ENCODE peak calls at places on chromosome 21, in five cellular contexts. One of them, this sample, is unnamed.

GRCh38 chr21:29449306-29449940 is 150.7 kb downstream of the BACH1 start:
- DNase-seq in IMR-90: no peak
- DNase-seq in H9: no peak
- DNase-seq in mesenchymal stem cell: no peak
- DNase-seq in neuronal stem cell: no peak
- DNase-seq in this sample: no peak

GRCh38 chr21:38984982-38985422 is 179.3 kb downstream of the ETS2 start:
- DNase-seq in IMR-90: peak; percentile 86
- DNase-seq in H9: no peak
- DNase-seq in mesenchymal stem cell: peak; percentile 31
- DNase-seq in neuronal stem cell: no peak
- DNase-seq in this sample: no peak

GRCh38 chr21:14889080-14889805 is 175.6 kb downstream of the NRIP1 start:
- DNase-seq in IMR-90: peak; percentile 71
- DNase-seq in H9: no peak
- DNase-seq in mesenchymal stem cell: peak; percentile 54
- DNase-seq in neuronal stem cell: no peak
- DNase-seq in this sample: no peak

GRCh38 chr21:23887709-23888303 is 1719.5 kb downstream of the MRPL39 start:
- DNase-seq in IMR-90: no peak
- DNase-seq in H9: no peak
- DNase-seq in mesenchymal stem cell: no peak
- DNase-seq in neuronal stem cell: no peak
- DNase-seq in this sample: no peak

GRCh38 chr21:24895885-24896734 is 711.2 kb downstream of the MRPL39 start:
- DNase-seq in IMR-90: peak; percentile 25
- DNase-seq in H9: no peak
- DNase-seq in mesenchymal stem cell: no peak
- DNase-seq in neuronal stem cell: peak; percentile 29
- DNase-seq in this sample: peak; percentile 60

GRCh38 chr21:20617130-20617529 is 381.1 kb upstream of the NCAM2 start:
- DNase-seq in IMR-90: no peak
- DNase-seq in H9: peak; percentile 35
- DNase-seq in mesenchymal stem cell: no peak
- DNase-seq in neuronal stem cell: peak; percentile 0
- DNase-seq in this sample: peak; percentile 4

GRCh38 chr21:15514073-15514946 is 215.5 kb upstream of the USP25 start:
- DNase-seq in IMR-90: no peak
- DNase-seq in H9: no peak
- DNase-seq in mesenchymal stem cell: no peak
- DNase-seq in neuronal stem cell: no peak
- DNase-seq in this sample: peak; percentile 4

GRCh38 chr21:22319435-22319834 is 1321.2 kb downstream of the NCAM2 start:
- DNase-seq in IMR-90: no peak
- DNase-seq in H9: no peak
- DNase-seq in mesenchymal stem cell: no peak
- DNase-seq in neuronal stem cell: no peak
- DNase-seq in this sample: no peak

GRCh38 chr21:24903954-24904635 is 703.2 kb downstream of the MRPL39 start:
- DNase-seq in IMR-90: no peak
- DNase-seq in H9: no peak
- DNase-seq in mesenchymal stem cell: no peak
- DNase-seq in neuronal stem cell: no peak
- DNase-seq in this sample: no peak

GRCh38 chr21:41894922-41895557 is 15.9 kb upstream of the PRDM15 start:
- DNase-seq in IMR-90: peak; percentile 91
- DNase-seq in H9: no peak
- DNase-seq in mesenchymal stem cell: peak; percentile 49
- DNase-seq in neuronal stem cell: no peak
- DNase-seq in this sample: peak; percentile 18

GRCh38 chr21:29508311-29508710 is 209.6 kb downstream of the BACH1 start:
- DNase-seq in IMR-90: no peak
- DNase-seq in H9: no peak
- DNase-seq in mesenchymal stem cell: no peak
- DNase-seq in neuronal stem cell: no peak
- DNase-seq in this sample: no peak

GRCh38 chr21:15682977-15683376 is 46.8 kb upstream of the USP25 start:
- DNase-seq in IMR-90: peak; percentile 57
- DNase-seq in H9: no peak
- DNase-seq in mesenchymal stem cell: peak; percentile 20
- DNase-seq in neuronal stem cell: no peak
- DNase-seq in this sample: no peak

GRCh38 chr21:46429754-46430681 is 28.7 kb upstream of the DIP2A start:
- DNase-seq in IMR-90: no peak
- DNase-seq in H9: no peak
- DNase-seq in mesenchymal stem cell: no peak
- DNase-seq in neuronal stem cell: no peak
- DNase-seq in this sample: no peak

GRCh38 chr21:25199944-25200343 is 407.3 kb downstream of the MRPL39 start:
- DNase-seq in IMR-90: no peak
- DNase-seq in H9: no peak
- DNase-seq in mesenchymal stem cell: no peak
- DNase-seq in neuronal stem cell: no peak
- DNase-seq in this sample: no peak

GRCh38 chr21:16775056-16775455 is 737.8 kb upstream of the CXADR start:
- DNase-seq in IMR-90: no peak
- DNase-seq in H9: peak; percentile 27
- DNase-seq in mesenchymal stem cell: no peak
- DNase-seq in neuronal stem cell: no peak
- DNase-seq in this sample: peak; percentile 14

GRCh38 chr21:33386222-33386784 is 16.9 kb upstream of the IFNGR2 start:
- DNase-seq in IMR-90: no peak
- DNase-seq in H9: peak; percentile 51
- DNase-seq in mesenchymal stem cell: no peak
- DNase-seq in neuronal stem cell: no peak
- DNase-seq in this sample: peak; percentile 31

GRCh38 chr21:39637197-39637970 is 24.6 kb downstream of the B3GALT5 start:
- DNase-seq in IMR-90: no peak
- DNase-seq in H9: peak; percentile 64
- DNase-seq in mesenchymal stem cell: no peak
- DNase-seq in neuronal stem cell: no peak
- DNase-seq in this sample: peak; percentile 51

GRCh38 chr21:26080211-26080610 is 90.4 kb downstream of the APP start:
- DNase-seq in IMR-90: no peak
- DNase-seq in H9: no peak
- DNase-seq in mesenchymal stem cell: no peak
- DNase-seq in neuronal stem cell: no peak
- DNase-seq in this sample: no peak

GRCh38 chr21:40166291-40166843 is 299.1 kb downstream of the PCP4 start:
- DNase-seq in IMR-90: no peak
- DNase-seq in H9: no peak
- DNase-seq in mesenchymal stem cell: no peak
- DNase-seq in neuronal stem cell: peak; percentile 9
- DNase-seq in this sample: peak; percentile 69

GRCh38 chr21:27954806-27955205 is 987.9 kb upstream of the ADAMTS5 start:
- DNase-seq in IMR-90: peak; percentile 71
- DNase-seq in H9: no peak
- DNase-seq in mesenchymal stem cell: peak; percentile 94
- DNase-seq in neuronal stem cell: no peak
- DNase-seq in this sample: no peak

GRCh38 chr21:15874610-15875009 is 144.8 kb downstream of the USP25 start:
- DNase-seq in IMR-90: peak; percentile 55
- DNase-seq in H9: no peak
- DNase-seq in mesenchymal stem cell: peak; percentile 41
- DNase-seq in neuronal stem cell: no peak
- DNase-seq in this sample: no peak

GRCh38 chr21:15301736-15302135 is 236.9 kb upstream of the NRIP1 start:
- DNase-seq in IMR-90: no peak
- DNase-seq in H9: no peak
- DNase-seq in mesenchymal stem cell: no peak
- DNase-seq in neuronal stem cell: no peak
- DNase-seq in this sample: no peak

GRCh38 chr21:28521932-28522826 is 470.5 kb downstream of the LTN1 start:
- DNase-seq in IMR-90: peak; percentile 79
- DNase-seq in H9: peak; percentile 30
- DNase-seq in mesenchymal stem cell: peak; percentile 13
- DNase-seq in neuronal stem cell: no peak
- DNase-seq in this sample: peak; percentile 66

GRCh38 chr21:39680216-39680615 is 64.8 kb upstream of the IGSF5 start:
- DNase-seq in IMR-90: no peak
- DNase-seq in H9: no peak
- DNase-seq in mesenchymal stem cell: no peak
- DNase-seq in neuronal stem cell: no peak
- DNase-seq in this sample: no peak

GRCh38 chr21:26587621-26588260 is 14.7 kb upstream of the CYYR1 start:
- DNase-seq in IMR-90: peak; percentile 44
- DNase-seq in H9: no peak
- DNase-seq in mesenchymal stem cell: peak; percentile 43
- DNase-seq in neuronal stem cell: no peak
- DNase-seq in this sample: no peak

GRCh38 chr21:34582506-34583150 is 32.3 kb downstream of the RCAN1 start:
- DNase-seq in IMR-90: peak; percentile 65
- DNase-seq in H9: peak; percentile 39
- DNase-seq in mesenchymal stem cell: peak; percentile 68
- DNase-seq in neuronal stem cell: peak; percentile 14
- DNase-seq in this sample: peak; percentile 72
- H2BK120ac ChIP-seq in IMR-90: peak overlapping the region; percentile 80
- H2BK120ac ChIP-seq in H9: no peak overlapping the region
- H2BK120ac ChIP-seq in mesenchymal stem cell: no peak overlapping the region
- H2BK120ac ChIP-seq in neuronal stem cell: no peak overlapping the region
- H2BK120ac ChIP-seq in this sample: no peak overlapping the region

DNA sequence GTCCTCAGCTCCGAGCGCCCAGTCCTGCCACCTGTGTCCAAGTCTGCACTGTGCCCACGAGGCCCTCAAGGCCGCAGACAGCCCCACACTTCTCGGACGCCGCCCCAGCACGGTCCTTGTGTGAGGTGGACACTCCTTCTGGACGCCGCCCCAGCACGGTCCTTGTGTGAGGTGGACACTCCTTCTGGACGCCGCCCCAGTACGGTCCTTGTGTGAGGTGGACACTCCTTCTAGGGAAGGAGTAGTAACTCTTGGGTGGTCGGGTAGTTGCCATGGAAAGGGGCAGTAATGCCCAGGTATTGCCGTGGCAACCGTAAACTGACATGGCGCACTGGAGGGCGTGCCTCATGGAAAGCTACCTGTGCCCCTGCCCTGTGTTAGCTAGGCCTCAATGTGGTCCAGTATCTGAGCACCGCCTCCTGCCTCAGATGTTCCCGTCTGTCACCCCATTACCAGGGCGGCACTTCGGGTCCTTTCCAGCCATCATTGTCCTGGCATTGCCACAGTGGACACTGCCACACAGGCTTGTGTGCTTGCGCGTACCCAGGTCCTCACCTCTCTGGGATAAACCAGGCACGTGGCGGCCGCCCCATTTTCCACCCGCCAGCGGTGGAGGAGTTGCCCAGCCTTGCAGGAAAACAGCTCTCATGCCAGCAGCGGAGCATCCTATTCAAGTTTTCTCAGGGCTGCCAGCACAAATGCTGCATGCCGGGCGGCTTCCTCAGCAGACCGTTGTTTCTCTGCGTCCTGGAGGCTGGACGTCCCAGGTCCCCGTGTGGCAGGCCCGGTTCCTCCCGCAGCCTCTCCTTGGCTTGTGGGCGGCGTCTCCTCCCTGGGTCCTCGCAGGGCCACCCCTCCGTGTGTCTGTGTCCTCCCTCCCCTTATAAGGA is 40.7 kb upstream of the POFUT2 start:
- DNase-seq in IMR-90: no peak
- DNase-seq in H9: no peak
- DNase-seq in mesenchymal stem cell: no peak
- DNase-seq in neuronal stem cell: no peak
- DNase-seq in this sample: no peak
- H2BK120ac ChIP-seq in IMR-90: peak overlapping the region; percentile 99
- H2BK120ac ChIP-seq in H9: no peak overlapping the region
- H2BK120ac ChIP-seq in mesenchymal stem cell: peak overlapping the region; percentile 74
- H2BK120ac ChIP-seq in neuronal stem cell: no peak overlapping the region
- H2BK120ac ChIP-seq in this sample: no peak overlapping the region

GRCh38 chr21:37565530-37566223 is 199.1 kb downstream of the DYRK1A start:
- DNase-seq in IMR-90: peak; percentile 37
- DNase-seq in H9: no peak
- DNase-seq in mesenchymal stem cell: peak; percentile 42
- DNase-seq in neuronal stem cell: no peak
- DNase-seq in this sample: no peak

GRCh38 chr21:37564924-37565529 is 198.5 kb downstream of the DYRK1A start:
- DNase-seq in IMR-90: peak; percentile 15
- DNase-seq in H9: no peak
- DNase-seq in mesenchymal stem cell: peak; percentile 41
- DNase-seq in neuronal stem cell: no peak
- DNase-seq in this sample: no peak

GRCh38 chr21:37563641-37564340 is 197.2 kb downstream of the DYRK1A start:
- DNase-seq in IMR-90: peak; percentile 92
- DNase-seq in H9: peak; percentile 93
- DNase-seq in mesenchymal stem cell: peak; percentile 94
- DNase-seq in neuronal stem cell: peak; percentile 65
- DNase-seq in this sample: peak; percentile 95

GRCh38 chr21:37562920-37563640 is 196.5 kb downstream of the DYRK1A start:
- DNase-seq in IMR-90: no peak
- DNase-seq in H9: no peak
- DNase-seq in mesenchymal stem cell: no peak
- DNase-seq in neuronal stem cell: no peak
- DNase-seq in this sample: no peak

DNA sequence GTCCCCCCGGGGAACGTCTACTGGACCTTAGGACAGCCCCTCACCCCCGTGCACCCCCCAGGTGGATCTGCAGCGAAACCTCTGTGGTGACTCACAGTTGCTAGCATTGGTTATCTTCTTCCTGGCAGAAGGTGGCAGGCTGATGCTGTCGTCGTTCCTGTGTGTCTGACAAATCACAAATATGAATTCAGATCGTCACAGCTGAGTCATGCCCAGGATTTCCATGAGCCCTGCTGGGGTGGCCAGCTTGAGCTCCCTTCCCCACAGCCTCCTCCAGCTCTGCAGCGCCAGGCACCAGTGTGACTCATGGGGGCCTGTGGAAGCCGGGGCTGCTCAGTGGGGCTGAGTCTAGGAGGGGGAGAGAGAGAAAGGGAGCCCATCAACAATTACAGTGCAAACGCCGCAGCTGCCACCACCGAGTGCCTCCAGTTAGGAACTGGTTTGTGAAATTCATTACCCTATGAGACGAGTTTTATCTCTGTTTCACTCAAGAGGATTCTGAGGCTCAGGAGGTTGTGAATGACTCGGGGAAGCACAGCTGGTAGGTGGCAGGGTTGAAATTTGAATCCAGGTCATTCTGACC is 197.9 kb downstream of the DYRK1A start:
- DNase-seq in IMR-90: peak; percentile 100
- DNase-seq in H9: peak; percentile 64
- DNase-seq in mesenchymal stem cell: peak; percentile 100
- DNase-seq in neuronal stem cell: peak; percentile 15
- DNase-seq in this sample: peak; percentile 88
- H2BK120ac ChIP-seq in IMR-90: peak overlapping the region; percentile 88
- H2BK120ac ChIP-seq in H9: no peak overlapping the region
- H2BK120ac ChIP-seq in mesenchymal stem cell: no peak overlapping the region
- H2BK120ac ChIP-seq in neuronal stem cell: no peak overlapping the region
- H2BK120ac ChIP-seq in this sample: peak overlapping the region; percentile 16

GRCh38 chr21:36195613-36196012 is 39.0 kb downstream of the DOP1B start:
- DNase-seq in IMR-90: no peak
- DNase-seq in H9: no peak
- DNase-seq in mesenchymal stem cell: no peak
- DNase-seq in neuronal stem cell: no peak
- DNase-seq in this sample: no peak

GRCh38 chr21:36202721-36203602 is 46.3 kb downstream of the DOP1B start:
- DNase-seq in IMR-90: peak; percentile 47
- DNase-seq in H9: no peak
- DNase-seq in mesenchymal stem cell: peak; percentile 33
- DNase-seq in neuronal stem cell: no peak
- DNase-seq in this sample: no peak

GRCh38 chr21:36200089-36200561 is 43.5 kb downstream of the DOP1B start:
- DNase-seq in IMR-90: no peak
- DNase-seq in H9: no peak
- DNase-seq in mesenchymal stem cell: no peak
- DNase-seq in neuronal stem cell: no peak
- DNase-seq in this sample: no peak

GRCh38 chr21:36203603-36203889 is 46.9 kb downstream of the DOP1B start:
- DNase-seq in IMR-90: peak; percentile 92
- DNase-seq in H9: no peak
- DNase-seq in mesenchymal stem cell: peak; percentile 74
- DNase-seq in neuronal stem cell: no peak
- DNase-seq in this sample: peak; percentile 56

GRCh38 chr21:36199021-36199420 is 42.4 kb downstream of the DOP1B start:
- DNase-seq in IMR-90: no peak
- DNase-seq in H9: no peak
- DNase-seq in mesenchymal stem cell: no peak
- DNase-seq in neuronal stem cell: no peak
- DNase-seq in this sample: no peak
- H2BK120ac ChIP-seq in IMR-90: no peak overlapping the region
- H2BK120ac ChIP-seq in H9: no peak overlapping the region
- H2BK120ac ChIP-seq in mesenchymal stem cell: no peak overlapping the region
- H2BK120ac ChIP-seq in neuronal stem cell: no peak overlapping the region
- H2BK120ac ChIP-seq in this sample: no peak overlapping the region

This sample was measured in mesendoderm.